ENCODE peak calls at places on chromosome 19, in four cellular contexts. K, S, B and N are unnamed samples.
A peak's percentile ranks its signal among the peaks of the same experiment; 100 is the strongest.

GRCh38 chr19:7681336-7682174 is 922 bp downstream of the TRAPPC5 start:
- DNase-seq in K (peak; percentile 80), S (peak; percentile 81), B (peak; percentile 73), N (peak; percentile 64)

GRCh38 chr19:31625575-31625974 is 276.3 kb upstream of the TSHZ3 start:
- DNase-seq in K (no peak), S (no peak), B (no peak), N (no peak)

GRCh38 chr19:55820037-55820436 is 11.8 kb downstream of the NLRP11 start:
- DNase-seq in K (no peak), S (no peak), B (no peak), N (no peak)

GRCh38 chr19:41744850-41745249 is 10.5 kb upstream of the CEACAM6 start:
- DNase-seq in K (no peak), S (no peak), B (no peak), N (no peak)

GRCh38 chr19:41218615-41219507 is at the start of gene AXL:
- DNase-seq in K (peak; percentile 82), S (peak; percentile 70), B (no peak), N (peak; percentile 98)

GRCh38 chr19:40165362-40165937 is 25.8 kb upstream of the MAP3K10 start:
- DNase-seq in K (peak; percentile 49), S (peak; percentile 44), B (peak; percentile 59), N (peak; percentile 45)

GRCh38 chr19:4730740-4731171 is 7.1 kb upstream of the DPP9 start:
- DNase-seq in K (no peak), S (peak; percentile 35), B (peak; percentile 45), N (peak; percentile 9)

GRCh38 chr19:7737215-7737614 is 5.3 kb upstream of the CLEC4G start:
- DNase-seq in K (no peak), S (no peak), B (no peak), N (no peak)

GRCh38 chr19:41843371-41843770 is 1.1 kb downstream of the LYPD4 start:
- DNase-seq in K (no peak), S (no peak), B (no peak), N (no peak)

GRCh38 chr19:15431396-15432017 is 12.7 kb upstream of the AKAP8L start:
- DNase-seq in K (no peak), S (no peak), B (no peak), N (no peak)

GRCh38 chr19:15432018-15432494 is 13.3 kb upstream of the AKAP8L start:
- DNase-seq in K (no peak), S (no peak), B (no peak), N (peak; percentile 42)

GRCh38 chr19:15428956-15429824 is 10.4 kb upstream of the AKAP8L start:
- DNase-seq in K (no peak), S (no peak), B (no peak), N (no peak)

GRCh38 chr19:15429825-15430467 is 11.2 kb upstream of the AKAP8L start:
- DNase-seq in K (no peak), S (no peak), B (no peak), N (no peak)

GRCh38 chr19:15430526-15431120 is 11.8 kb upstream of the AKAP8L start:
- DNase-seq in K (no peak), S (no peak), B (no peak), N (no peak)
- H3K4me3 ChIP-seq in K (peak overlapping the region; percentile 89), S (peak overlapping the region; percentile 89), B (no peak overlapping the region), N (peak overlapping the region; percentile 100)

GRCh38 chr19:2552859-2553258 is 76.9 kb downstream of the GADD45B start:
- DNase-seq in K (no peak), S (peak; percentile 27), B (peak; percentile 76), N (no peak)

GRCh38 chr19:2551172-2551863 is 75.4 kb downstream of the GADD45B start:
- DNase-seq in K (no peak), S (no peak), B (no peak), N (no peak)

GRCh38 chr19:2553510-2553909 is 77.6 kb downstream of the GADD45B start:
- DNase-seq in K (no peak), S (no peak), B (no peak), N (no peak)

GRCh38 chr19:2550431-2551171 is 74.7 kb downstream of the GADD45B start:
- DNase-seq in K (no peak), S (no peak), B (no peak), N (peak; percentile 18)

DNA sequence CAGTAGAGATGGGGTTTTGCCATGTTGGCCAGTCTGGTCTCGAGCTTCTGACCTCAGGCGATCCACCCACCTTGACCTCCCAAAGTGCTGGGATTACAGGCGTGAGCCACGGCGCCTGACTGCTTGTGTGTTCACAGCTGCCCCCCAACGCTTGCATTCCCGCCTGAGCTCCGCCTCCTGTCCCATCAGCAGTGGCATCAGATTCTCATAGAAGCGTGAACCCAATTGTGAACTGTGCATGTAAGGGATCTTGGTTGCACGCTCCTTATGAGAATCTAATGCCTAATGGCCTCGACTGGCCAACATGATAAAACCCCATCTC is 75.9 kb downstream of the GADD45B start:
- DNase-seq in K (no peak), S (no peak), B (no peak), N (no peak)
- H3K4me3 ChIP-seq in K (no peak overlapping the region), S (no peak overlapping the region), B (no peak overlapping the region), N (no peak overlapping the region)

GRCh38 chr19:53910170-53910518 is 1.1 kb downstream of the CACNG7 start:
- DNase-seq in K (peak; percentile 17), S (no peak), B (no peak), N (no peak)
- H3K4me3 ChIP-seq in K (peak overlapping the region; percentile 68), S (peak overlapping the region; percentile 59), B (no peak overlapping the region), N (no peak overlapping the region)

DNA sequence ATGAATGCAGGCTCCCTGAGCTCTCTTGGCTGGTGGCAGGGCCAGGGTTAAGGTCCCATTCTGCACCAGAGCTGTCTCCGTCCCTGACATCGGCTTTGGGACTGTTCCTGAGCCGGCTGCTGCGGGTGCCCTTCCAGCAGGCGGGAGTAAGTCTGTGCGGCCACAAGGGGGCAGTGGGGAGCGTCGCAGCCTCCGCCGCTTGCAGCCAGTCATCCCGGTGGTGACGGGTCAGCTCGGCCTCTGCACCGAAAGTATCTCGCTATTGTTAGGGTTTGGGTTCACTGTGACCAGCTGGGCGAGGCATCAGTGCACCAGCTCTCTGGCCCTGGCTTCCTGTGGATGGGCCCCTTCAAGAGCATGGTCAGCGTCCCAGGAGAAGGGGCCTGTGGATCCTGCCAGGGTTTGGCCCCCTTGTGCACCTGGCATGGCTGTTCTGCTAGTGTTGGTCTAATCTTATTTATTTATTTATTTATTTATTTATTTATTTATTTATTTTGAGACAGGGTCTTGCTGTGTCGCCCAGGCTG is 15.1 kb downstream of the NDUFB7 start:
- DNase-seq in K (peak; percentile 86), S (peak; percentile 88), B (peak; percentile 61), N (peak; percentile 83)
- H3K4me3 ChIP-seq in K (no peak overlapping the region), S (peak overlapping the region; percentile 30), B (peak overlapping the region; percentile 35), N (no peak overlapping the region)

GRCh38 chr19:3606690-3607289 is at the start of gene TBXA2R:
- DNase-seq in K (peak; percentile 57), S (peak; percentile 64), B (peak; percentile 32), N (peak; percentile 76)
- H3K4me3 ChIP-seq in K (peak within 1 kb of the TSS; percentile 58), S (peak within 1 kb of the TSS; percentile 62), B (peak within 1 kb of the TSS; percentile 21), N (peak within 1 kb of the TSS; percentile 54)

DNA sequence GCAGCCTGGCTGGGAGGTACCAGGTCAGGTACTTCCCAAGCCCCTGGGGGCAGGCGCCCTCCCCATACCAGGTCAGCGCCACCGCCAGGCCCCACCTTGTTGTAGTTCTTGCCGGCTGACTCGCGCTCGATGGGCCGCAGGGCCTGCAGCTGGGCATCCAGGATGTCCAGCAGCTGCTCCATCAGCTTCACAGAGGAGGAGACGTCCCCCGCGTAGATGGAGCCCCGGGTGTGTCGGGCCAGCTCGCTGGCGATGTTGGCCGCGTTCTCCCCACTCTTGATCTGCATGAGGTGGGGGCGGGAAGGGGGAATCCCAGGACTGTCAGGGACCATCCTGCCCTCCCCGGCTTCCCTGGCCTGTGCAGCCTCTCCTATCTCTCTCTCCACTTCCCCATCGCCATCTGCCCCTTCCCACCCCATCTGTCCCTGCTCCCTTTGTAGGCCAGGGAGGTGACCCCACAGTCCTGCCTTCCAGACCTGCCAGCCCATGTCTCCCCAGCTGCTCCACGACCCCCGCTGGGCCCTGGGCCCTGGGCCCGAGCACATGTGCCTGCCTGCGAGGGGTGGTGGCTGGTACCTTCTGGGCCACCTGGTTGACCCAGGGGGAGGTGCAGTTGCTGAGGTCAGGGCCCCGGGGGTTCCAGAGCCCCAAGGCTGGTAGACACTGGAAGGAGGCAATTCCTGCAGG is 23.8 kb upstream of the ASF1B start:
- DNase-seq in K (no peak), S (no peak), B (no peak), N (no peak)
- H3K4me3 ChIP-seq in K (no peak overlapping the region), S (no peak overlapping the region), B (no peak overlapping the region), N (no peak overlapping the region)

DNA sequence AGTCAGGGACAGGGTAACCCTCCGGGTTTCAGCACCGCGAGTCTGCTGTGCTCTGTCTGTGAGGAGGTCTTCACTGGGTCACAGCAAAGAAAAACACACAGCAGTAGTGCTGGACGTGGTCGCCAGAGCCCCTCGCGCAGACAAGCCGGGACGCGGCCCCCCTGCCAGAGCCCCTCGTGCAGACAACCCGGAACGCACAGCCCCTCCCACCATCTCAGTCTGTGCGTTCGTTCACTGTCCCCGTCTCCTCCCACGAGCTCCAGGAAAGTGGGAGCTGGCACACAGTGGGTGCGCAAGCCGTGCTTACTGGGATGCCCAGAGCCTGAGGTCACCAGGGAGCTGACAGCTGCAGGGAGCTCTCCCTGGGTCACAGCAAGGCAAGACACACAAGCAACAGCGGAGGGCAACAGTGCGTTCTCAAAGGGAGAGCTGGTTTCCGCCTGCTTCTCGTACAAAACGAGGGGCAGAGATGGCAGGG is 3.2 kb upstream of the PLPP2 start:
- DNase-seq in K (peak; percentile 23), S (peak; percentile 16), B (no peak), N (no peak)
- H3K4me3 ChIP-seq in K (no peak overlapping the region), S (no peak overlapping the region), B (no peak overlapping the region), N (no peak overlapping the region)